ENCODE peak calls at places on chromosome 6, in eight cellular contexts. One of them, this sample, is unnamed. For H3K4me1, the result is how much of the 10 kb centered on the place peaks cover.

GRCh38 chr6:170198298-170198697 is 92.6 kb downstream of the DLL1 start:
- DNase-seq in mesenchymal stem cell: no peak
- DNase-seq in NT2/D1: no peak
- DNase-seq in right cardiac atrium: no peak
- DNase-seq in lower lobe of right lung: no peak
- DNase-seq in uterus: no peak
- DNase-seq in gastrocnemius medialis: no peak
- DNase-seq in fibroblast of lung: no peak
- DNase-seq in this sample: no peak

GRCh38 chr6:147740326-147740725 is 231.8 kb downstream of the SAMD5 start:
- DNase-seq in mesenchymal stem cell: no peak
- DNase-seq in NT2/D1: no peak
- DNase-seq in right cardiac atrium: no peak
- DNase-seq in lower lobe of right lung: no peak
- DNase-seq in uterus: no peak
- DNase-seq in gastrocnemius medialis: no peak
- DNase-seq in fibroblast of lung: no peak
- DNase-seq in this sample: no peak

GRCh38 chr6:107536183-107536582 is 46.3 kb downstream of the SOBP start:
- DNase-seq in mesenchymal stem cell: no peak
- DNase-seq in NT2/D1: no peak
- DNase-seq in right cardiac atrium: no peak
- DNase-seq in lower lobe of right lung: no peak
- DNase-seq in uterus: no peak
- DNase-seq in gastrocnemius medialis: no peak
- DNase-seq in fibroblast of lung: no peak
- DNase-seq in this sample: no peak

GRCh38 chr6:161233986-161234620 is 39.8 kb downstream of the AGPAT4 start:
- DNase-seq in mesenchymal stem cell: peak
- DNase-seq in NT2/D1: no peak
- DNase-seq in right cardiac atrium: peak
- DNase-seq in lower lobe of right lung: no peak
- DNase-seq in uterus: peak
- DNase-seq in gastrocnemius medialis: peak
- DNase-seq in fibroblast of lung: peak
- DNase-seq in this sample: no peak

GRCh38 chr6:21536280-21536766 is 57.2 kb upstream of the SOX4 start:
- DNase-seq in mesenchymal stem cell: no peak
- DNase-seq in NT2/D1: no peak
- DNase-seq in right cardiac atrium: no peak
- DNase-seq in lower lobe of right lung: no peak
- DNase-seq in uterus: no peak
- DNase-seq in gastrocnemius medialis: no peak
- DNase-seq in fibroblast of lung: no peak
- DNase-seq in this sample: no peak

GRCh38 chr6:44667668-44668390 is 280.3 kb downstream of the CDC5L start:
- DNase-seq in mesenchymal stem cell: no peak
- DNase-seq in NT2/D1: no peak
- DNase-seq in right cardiac atrium: no peak
- DNase-seq in lower lobe of right lung: no peak
- DNase-seq in uterus: no peak
- DNase-seq in gastrocnemius medialis: no peak
- DNase-seq in fibroblast of lung: no peak
- DNase-seq in this sample: no peak

GRCh38 chr6:135423649-135424128 is 73.9 kb downstream of the AHI1 start:
- DNase-seq in mesenchymal stem cell: peak
- DNase-seq in NT2/D1: no peak
- DNase-seq in right cardiac atrium: no peak
- DNase-seq in lower lobe of right lung: no peak
- DNase-seq in uterus: no peak
- DNase-seq in gastrocnemius medialis: no peak
- DNase-seq in fibroblast of lung: peak
- DNase-seq in this sample: no peak

GRCh38 chr6:22653980-22654610 is 84.7 kb downstream of the HDGFL1 start:
- DNase-seq in mesenchymal stem cell: no peak
- DNase-seq in NT2/D1: no peak
- DNase-seq in right cardiac atrium: no peak
- DNase-seq in lower lobe of right lung: no peak
- DNase-seq in uterus: no peak
- DNase-seq in gastrocnemius medialis: no peak
- DNase-seq in fibroblast of lung: no peak
- DNase-seq in this sample: no peak

GRCh38 chr6:142879076-142879475 is 65.9 kb downstream of the HIVEP2 start:
- DNase-seq in mesenchymal stem cell: no peak
- DNase-seq in NT2/D1: no peak
- DNase-seq in right cardiac atrium: no peak
- DNase-seq in lower lobe of right lung: no peak
- DNase-seq in uterus: no peak
- DNase-seq in gastrocnemius medialis: no peak
- DNase-seq in fibroblast of lung: no peak
- DNase-seq in this sample: no peak

GRCh38 chr6:30687659-30688431 is 1.4 kb upstream of the PPP1R18 start:
- DNase-seq in mesenchymal stem cell: peak
- DNase-seq in NT2/D1: no peak
- DNase-seq in right cardiac atrium: peak
- DNase-seq in lower lobe of right lung: no peak
- DNase-seq in uterus: peak
- DNase-seq in gastrocnemius medialis: no peak
- DNase-seq in fibroblast of lung: peak
- DNase-seq in this sample: no peak

GRCh38 chr6:80530096-80530495 is 423.6 kb downstream of the BCKDHB start:
- DNase-seq in mesenchymal stem cell: no peak
- DNase-seq in NT2/D1: no peak
- DNase-seq in right cardiac atrium: no peak
- DNase-seq in lower lobe of right lung: no peak
- DNase-seq in uterus: no peak
- DNase-seq in gastrocnemius medialis: no peak
- DNase-seq in fibroblast of lung: no peak
- DNase-seq in this sample: no peak

GRCh38 chr6:134389129-134389528 is 71.2 kb upstream of the SGK1 start:
- DNase-seq in mesenchymal stem cell: no peak
- DNase-seq in NT2/D1: no peak
- DNase-seq in right cardiac atrium: no peak
- DNase-seq in lower lobe of right lung: no peak
- DNase-seq in uterus: no peak
- DNase-seq in gastrocnemius medialis: no peak
- DNase-seq in fibroblast of lung: no peak
- DNase-seq in this sample: no peak

DNA sequence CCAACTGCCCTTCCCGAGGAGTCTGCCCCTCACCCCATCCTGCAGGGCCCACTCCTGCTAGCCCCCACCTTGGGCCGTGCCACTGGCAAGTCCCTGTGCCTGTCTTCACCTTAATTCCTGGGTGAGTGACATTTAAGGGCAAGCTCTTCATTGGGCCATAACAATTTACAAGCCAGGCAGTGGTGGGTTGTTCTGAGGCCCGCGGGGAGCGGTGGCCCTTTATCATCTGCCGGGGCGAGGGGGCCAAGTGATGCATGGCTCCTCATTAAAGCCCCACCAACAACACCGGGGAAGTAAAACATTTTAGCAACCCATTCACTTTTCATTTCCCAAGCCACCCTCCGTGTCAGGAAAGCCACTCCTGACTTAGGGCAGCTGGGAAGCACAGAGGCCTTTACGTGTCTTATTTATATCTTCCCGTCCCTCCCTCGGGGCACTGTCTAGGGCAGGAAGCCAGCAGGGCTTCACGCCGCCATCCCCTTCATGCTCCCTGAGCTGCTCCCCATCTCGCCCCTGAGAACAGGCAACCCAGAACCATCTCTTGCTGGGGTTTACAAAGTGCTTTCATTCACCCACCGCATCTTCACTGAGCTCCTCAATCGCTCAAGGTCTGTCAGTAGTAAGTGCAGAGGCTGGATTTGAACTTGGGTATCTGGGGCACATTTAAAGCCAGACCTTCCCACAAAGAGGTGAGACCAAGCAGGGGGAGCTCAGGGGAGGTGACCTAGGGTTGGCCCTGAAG is 55.5 kb upstream of the CCDC167 start:
- DNase-seq in mesenchymal stem cell: peak
- DNase-seq in NT2/D1: no peak
- DNase-seq in right cardiac atrium: no peak
- DNase-seq in lower lobe of right lung: no peak
- DNase-seq in uterus: no peak
- DNase-seq in gastrocnemius medialis: no peak
- DNase-seq in fibroblast of lung: no peak
- DNase-seq in this sample: no peak
- H3K4me1 ChIP-seq in mesenchymal stem cell: under half
- H3K4me1 ChIP-seq in NT2/D1: under half
- H3K4me1 ChIP-seq in right cardiac atrium: under half
- H3K4me1 ChIP-seq in lower lobe of right lung: under half
- H3K4me1 ChIP-seq in uterus: under half
- H3K4me1 ChIP-seq in gastrocnemius medialis: under half
- H3K4me1 ChIP-seq in fibroblast of lung: under half
- H3K4me1 ChIP-seq in this sample: under half

DNA sequence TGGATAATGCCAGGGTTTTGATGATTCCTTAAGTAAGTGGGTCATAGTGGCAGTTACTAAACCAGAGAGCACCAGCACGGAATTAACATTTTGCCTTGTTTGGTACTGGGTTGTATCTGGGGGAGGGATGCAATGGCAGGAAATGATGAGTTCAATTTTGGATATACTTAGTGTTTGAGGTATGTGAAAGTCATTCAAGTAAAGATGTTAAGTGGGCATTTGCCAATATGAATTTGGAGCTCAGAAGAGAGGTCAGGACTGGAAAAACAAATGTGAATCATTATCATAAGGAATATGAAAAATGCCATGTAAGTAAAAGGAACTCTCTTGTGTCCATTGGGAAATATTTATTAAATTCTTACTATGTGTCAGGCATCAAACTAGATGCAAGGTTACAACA is 6.2 kb downstream of the PXT1 start:
- DNase-seq in mesenchymal stem cell: no peak
- DNase-seq in NT2/D1: no peak
- DNase-seq in right cardiac atrium: no peak
- DNase-seq in lower lobe of right lung: no peak
- DNase-seq in uterus: no peak
- DNase-seq in gastrocnemius medialis: no peak
- DNase-seq in fibroblast of lung: peak
- DNase-seq in this sample: no peak
- H3K4me3 ChIP-seq in mesenchymal stem cell: no peak
- H3K4me3 ChIP-seq in NT2/D1: no peak
- H3K4me3 ChIP-seq in right cardiac atrium: no peak
- H3K4me3 ChIP-seq in lower lobe of right lung: no peak
- H3K4me3 ChIP-seq in uterus: no peak
- H3K4me3 ChIP-seq in gastrocnemius medialis: no peak
- H3K4me3 ChIP-seq in fibroblast of lung: no peak
- H3K4me3 ChIP-seq in this sample: no peak

DNA sequence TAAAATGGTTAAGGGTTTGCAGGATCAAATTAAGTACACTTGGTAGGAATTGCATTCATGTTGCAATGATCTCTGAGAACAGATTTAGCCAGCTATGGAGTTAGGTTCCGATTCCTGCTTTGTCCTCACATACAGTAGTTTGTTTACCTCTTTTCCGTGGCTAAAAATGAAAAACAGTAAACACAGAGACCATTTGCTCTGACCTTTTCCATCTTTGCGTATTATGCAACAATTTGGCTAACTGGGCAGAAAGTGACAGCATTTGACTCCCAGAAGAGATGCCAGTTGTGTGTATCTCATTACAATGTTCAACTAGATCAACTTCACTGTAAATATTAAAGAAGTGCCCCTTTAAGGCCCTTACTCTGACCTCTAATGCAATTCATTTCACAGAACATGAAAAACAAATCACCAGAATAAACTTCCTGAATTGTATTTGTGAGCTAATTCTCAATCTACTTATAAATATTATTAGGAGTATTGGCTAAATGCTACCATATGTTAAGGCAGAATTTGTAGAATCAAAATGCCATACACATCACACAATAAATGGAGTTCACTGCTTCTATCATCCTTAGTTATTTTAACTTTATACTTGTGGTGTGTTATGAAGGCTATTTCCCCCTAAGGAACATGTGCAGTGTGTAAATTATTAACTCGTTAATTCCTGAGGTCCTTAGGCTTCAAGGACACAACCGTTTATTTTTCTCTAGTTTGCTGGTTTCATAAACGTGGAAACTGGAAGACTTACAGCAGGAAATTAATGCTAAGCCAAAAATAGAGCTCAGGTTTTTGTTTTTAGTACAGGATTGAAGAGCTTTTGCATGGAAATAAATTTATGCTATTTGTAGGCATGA is 380.7 kb upstream of the CITED2 start:
- DNase-seq in mesenchymal stem cell: peak
- DNase-seq in NT2/D1: no peak
- DNase-seq in right cardiac atrium: no peak
- DNase-seq in lower lobe of right lung: no peak
- DNase-seq in uterus: no peak
- DNase-seq in gastrocnemius medialis: peak
- DNase-seq in fibroblast of lung: peak
- DNase-seq in this sample: no peak
- H3K4me1 ChIP-seq in mesenchymal stem cell: under half
- H3K4me1 ChIP-seq in NT2/D1: under half
- H3K4me1 ChIP-seq in right cardiac atrium: under half
- H3K4me1 ChIP-seq in lower lobe of right lung: under half
- H3K4me1 ChIP-seq in uterus: under half
- H3K4me1 ChIP-seq in gastrocnemius medialis: half or more
- H3K4me1 ChIP-seq in fibroblast of lung: under half
- H3K4me1 ChIP-seq in this sample: under half

GRCh38 chr6:1911476-1911875 is 301.8 kb downstream of the FOXC1 start:
- DNase-seq in mesenchymal stem cell: no peak
- DNase-seq in NT2/D1: no peak
- DNase-seq in right cardiac atrium: no peak
- DNase-seq in lower lobe of right lung: no peak
- DNase-seq in uterus: no peak
- DNase-seq in gastrocnemius medialis: no peak
- DNase-seq in fibroblast of lung: peak
- DNase-seq in this sample: no peak
- H3K4me3 ChIP-seq in mesenchymal stem cell: no peak
- H3K4me3 ChIP-seq in NT2/D1: no peak
- H3K4me3 ChIP-seq in right cardiac atrium: no peak
- H3K4me3 ChIP-seq in lower lobe of right lung: no peak
- H3K4me3 ChIP-seq in uterus: no peak
- H3K4me3 ChIP-seq in gastrocnemius medialis: no peak
- H3K4me3 ChIP-seq in fibroblast of lung: no peak
- H3K4me3 ChIP-seq in this sample: no peak

DNA sequence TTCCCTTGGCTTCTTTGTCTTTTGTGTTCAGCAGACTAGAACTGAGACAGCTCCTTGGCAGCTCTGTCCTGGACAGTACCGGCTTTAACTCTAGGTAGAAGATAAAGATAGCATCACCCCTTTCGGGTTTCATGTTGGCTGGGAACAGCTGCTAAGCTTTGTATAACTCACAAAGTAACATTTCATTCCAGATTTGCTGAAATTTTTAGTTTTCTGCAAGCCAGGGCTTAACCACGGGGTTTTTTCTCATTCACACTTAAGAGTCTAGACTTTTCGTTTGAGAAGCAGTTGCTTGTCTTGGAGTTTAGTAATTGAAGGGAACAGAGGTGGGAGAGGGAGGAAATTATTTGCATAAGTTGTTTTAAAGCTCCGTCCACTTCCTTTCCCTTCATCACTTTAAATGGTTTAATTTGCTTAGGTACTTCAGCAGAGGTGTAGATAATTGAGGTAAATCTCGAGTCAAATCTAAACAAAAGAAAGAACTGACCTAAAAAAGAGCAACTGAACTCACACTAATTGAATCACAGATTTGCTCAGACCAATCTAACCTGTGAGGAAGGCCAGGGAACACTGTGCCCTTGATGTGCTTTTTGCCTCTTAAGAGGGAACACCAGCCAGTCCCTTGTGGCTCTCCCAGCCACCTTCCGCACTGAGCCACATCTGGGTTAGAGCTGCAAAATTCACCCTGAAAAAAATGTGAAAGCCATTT is 48.3 kb downstream of the RREB1 start:
- DNase-seq in mesenchymal stem cell: no peak
- DNase-seq in NT2/D1: no peak
- DNase-seq in right cardiac atrium: no peak
- DNase-seq in lower lobe of right lung: no peak
- DNase-seq in uterus: no peak
- DNase-seq in gastrocnemius medialis: no peak
- DNase-seq in fibroblast of lung: no peak
- DNase-seq in this sample: no peak
- H3K4me1 ChIP-seq in mesenchymal stem cell: under half
- H3K4me1 ChIP-seq in NT2/D1: under half
- H3K4me1 ChIP-seq in right cardiac atrium: under half
- H3K4me1 ChIP-seq in lower lobe of right lung: half or more
- H3K4me1 ChIP-seq in uterus: under half
- H3K4me1 ChIP-seq in gastrocnemius medialis: half or more
- H3K4me1 ChIP-seq in fibroblast of lung: under half
- H3K4me1 ChIP-seq in this sample: half or more

This sample was measured in RWPE2.